ENCODE peak calls at places on chromosomes 3 and 15, in six cellular contexts. One of them, this sample, is unnamed.

GRCh38 chr15:36278219-36278618 is 301.2 kb upstream of the CDIN1 start:
- DNase-seq in fibroblast of lung: peak
- DNase-seq in fibroblast of pulmonary artery: peak
- DNase-seq in neural progenitor cell: peak
- DNase-seq in A549: no peak
- DNase-seq in fibroblast of villous mesenchyme: peak
- DNase-seq in this sample: peak

GRCh38 chr3:173529062-173529711 is 131.6 kb downstream of the NLGN1 start:
- DNase-seq in fibroblast of lung: peak
- DNase-seq in neural progenitor cell: peak
- DNase-seq in fibroblast of pulmonary artery: peak
- DNase-seq in fibroblast of villous mesenchyme: peak
- DNase-seq in A549: no peak
- DNase-seq in this sample: no peak

GRCh38 chr3:189167027-189167766 is 4.6 kb upstream of the TPRG1 start:
- DNase-seq in fibroblast of pulmonary artery: no peak
- DNase-seq in fibroblast of villous mesenchyme: no peak
- DNase-seq in A549: peak
- DNase-seq in fibroblast of lung: no peak
- DNase-seq in neural progenitor cell: no peak
- DNase-seq in this sample: no peak

GRCh38 chr3:129016366-129016724 is 15.2 kb downstream of the EFCC1 start:
- DNase-seq in fibroblast of villous mesenchyme: no peak
- DNase-seq in neural progenitor cell: no peak
- DNase-seq in A549: no peak
- DNase-seq in fibroblast of lung: no peak
- DNase-seq in fibroblast of pulmonary artery: no peak
- DNase-seq in this sample: no peak

GRCh38 chr15:58748040-58748786 is 1.3 kb downstream of the ADAM10 start:
- DNase-seq in fibroblast of pulmonary artery: no peak
- DNase-seq in neural progenitor cell: no peak
- DNase-seq in fibroblast of lung: no peak
- DNase-seq in fibroblast of villous mesenchyme: no peak
- DNase-seq in A549: no peak
- DNase-seq in this sample: peak

GRCh38 chr15:99130314-99130713 is 25.4 kb downstream of the SYNM start:
- DNase-seq in neural progenitor cell: no peak
- DNase-seq in A549: no peak
- DNase-seq in fibroblast of pulmonary artery: no peak
- DNase-seq in fibroblast of villous mesenchyme: no peak
- DNase-seq in fibroblast of lung: no peak
- DNase-seq in this sample: peak

GRCh38 chr3:108296239-108296638 is at the start of gene HHLA2:
- DNase-seq in fibroblast of lung: peak
- DNase-seq in A549: no peak
- DNase-seq in neural progenitor cell: no peak
- DNase-seq in fibroblast of pulmonary artery: no peak
- DNase-seq in fibroblast of villous mesenchyme: no peak
- DNase-seq in this sample: no peak

GRCh38 chr3:170502297-170502696 is 83.6 kb downstream of the SLC7A14 start:
- DNase-seq in neural progenitor cell: no peak
- DNase-seq in fibroblast of pulmonary artery: peak
- DNase-seq in fibroblast of villous mesenchyme: no peak
- DNase-seq in A549: no peak
- DNase-seq in fibroblast of lung: peak
- DNase-seq in this sample: no peak

GRCh38 chr3:37905987-37906674 is 44.5 kb downstream of the CTDSPL start:
- DNase-seq in fibroblast of pulmonary artery: peak
- DNase-seq in fibroblast of lung: peak
- DNase-seq in fibroblast of villous mesenchyme: peak
- DNase-seq in neural progenitor cell: no peak
- DNase-seq in A549: no peak
- DNase-seq in this sample: peak

GRCh38 chr15:70236306-70237103 is 138.8 kb upstream of the TLE3 start:
- DNase-seq in fibroblast of pulmonary artery: peak
- DNase-seq in A549: no peak
- DNase-seq in fibroblast of lung: peak
- DNase-seq in neural progenitor cell: no peak
- DNase-seq in fibroblast of villous mesenchyme: peak
- DNase-seq in this sample: peak

GRCh38 chr3:58021072-58021959 is 13.1 kb downstream of the FLNB start:
- DNase-seq in fibroblast of lung: no peak
- DNase-seq in fibroblast of pulmonary artery: no peak
- DNase-seq in A549: no peak
- DNase-seq in fibroblast of villous mesenchyme: no peak
- DNase-seq in neural progenitor cell: no peak
- DNase-seq in this sample: no peak

GRCh38 chr15:72758195-72758594 is 25.4 kb downstream of the ADPGK start:
- DNase-seq in fibroblast of villous mesenchyme: peak
- DNase-seq in fibroblast of pulmonary artery: peak
- DNase-seq in fibroblast of lung: peak
- DNase-seq in A549: no peak
- DNase-seq in neural progenitor cell: no peak
- DNase-seq in this sample: peak

GRCh38 chr3:54714035-54714434 is 213.8 kb downstream of the LRTM1 start:
- DNase-seq in fibroblast of villous mesenchyme: no peak
- DNase-seq in fibroblast of lung: no peak
- DNase-seq in fibroblast of pulmonary artery: no peak
- DNase-seq in A549: no peak
- DNase-seq in neural progenitor cell: no peak
- DNase-seq in this sample: no peak

DNA sequence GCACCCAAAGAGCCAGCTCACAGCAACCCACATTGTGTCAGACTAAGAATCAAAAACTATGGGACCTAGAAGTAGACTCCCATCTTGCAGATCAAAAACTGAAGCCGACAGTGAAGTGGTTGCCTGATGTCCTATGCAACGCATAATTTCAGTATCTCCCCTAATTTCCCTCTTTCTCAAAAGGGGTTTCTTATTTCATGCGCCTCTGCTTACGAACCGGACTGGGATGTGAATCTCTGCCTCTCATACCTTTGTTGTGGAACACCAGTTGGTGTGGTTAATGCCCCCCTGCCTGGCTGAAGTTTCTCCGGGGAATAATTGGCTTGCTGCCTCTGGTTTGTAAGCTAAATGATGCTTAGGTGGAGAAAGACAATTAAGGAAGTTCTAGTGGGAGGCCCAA is 514 bp upstream of the FAM174B start:
- DNase-seq in A549: no peak
- DNase-seq in neural progenitor cell: peak
- DNase-seq in fibroblast of villous mesenchyme: no peak
- DNase-seq in fibroblast of pulmonary artery: no peak
- DNase-seq in fibroblast of lung: no peak
- DNase-seq in this sample: no peak
- H3K4me3 ChIP-seq in A549: peak
- H3K4me3 ChIP-seq in neural progenitor cell: peak
- H3K4me3 ChIP-seq in fibroblast of villous mesenchyme: no peak
- H3K4me3 ChIP-seq in fibroblast of pulmonary artery: no peak
- H3K4me3 ChIP-seq in fibroblast of lung: peak
- H3K4me3 ChIP-seq in this sample: no peak

GRCh38 chr15:96242761-96243160 is 87.7 kb upstream of the NR2F2 start:
- DNase-seq in fibroblast of pulmonary artery: no peak
- DNase-seq in A549: no peak
- DNase-seq in neural progenitor cell: no peak
- DNase-seq in fibroblast of villous mesenchyme: no peak
- DNase-seq in fibroblast of lung: no peak
- DNase-seq in this sample: no peak
- TF ChIP-seq CTCF in fibroblast of pulmonary artery: no peak
- TF ChIP-seq CTCF in A549: no peak
- TF ChIP-seq CTCF in neural progenitor cell: no peak
- TF ChIP-seq CTCF in fibroblast of villous mesenchyme: no peak
- TF ChIP-seq CTCF in fibroblast of lung: no peak
- TF ChIP-seq CTCF in this sample: no peak

GRCh38 chr3:13276438-13277129 is 143.5 kb downstream of the NUP210 start:
- DNase-seq in fibroblast of villous mesenchyme: no peak
- DNase-seq in fibroblast of lung: no peak
- DNase-seq in fibroblast of pulmonary artery: no peak
- DNase-seq in neural progenitor cell: no peak
- DNase-seq in A549: no peak
- DNase-seq in this sample: no peak
- H3K4me3 ChIP-seq in fibroblast of villous mesenchyme: no peak
- H3K4me3 ChIP-seq in fibroblast of lung: no peak
- H3K4me3 ChIP-seq in fibroblast of pulmonary artery: no peak
- H3K4me3 ChIP-seq in neural progenitor cell: no peak
- H3K4me3 ChIP-seq in A549: no peak
- H3K4me3 ChIP-seq in this sample: no peak

GRCh38 chr3:186220886-186221285 is 112.0 kb upstream of the ETV5 start:
- DNase-seq in neural progenitor cell: peak
- DNase-seq in fibroblast of villous mesenchyme: peak
- DNase-seq in A549: no peak
- DNase-seq in fibroblast of pulmonary artery: no peak
- DNase-seq in fibroblast of lung: no peak
- DNase-seq in this sample: no peak
- TF ChIP-seq CTCF in neural progenitor cell: peak
- TF ChIP-seq CTCF in fibroblast of villous mesenchyme: no peak
- TF ChIP-seq CTCF in A549: no peak
- TF ChIP-seq CTCF in fibroblast of pulmonary artery: no peak
- TF ChIP-seq CTCF in fibroblast of lung: peak
- TF ChIP-seq CTCF in this sample: peak

DNA sequence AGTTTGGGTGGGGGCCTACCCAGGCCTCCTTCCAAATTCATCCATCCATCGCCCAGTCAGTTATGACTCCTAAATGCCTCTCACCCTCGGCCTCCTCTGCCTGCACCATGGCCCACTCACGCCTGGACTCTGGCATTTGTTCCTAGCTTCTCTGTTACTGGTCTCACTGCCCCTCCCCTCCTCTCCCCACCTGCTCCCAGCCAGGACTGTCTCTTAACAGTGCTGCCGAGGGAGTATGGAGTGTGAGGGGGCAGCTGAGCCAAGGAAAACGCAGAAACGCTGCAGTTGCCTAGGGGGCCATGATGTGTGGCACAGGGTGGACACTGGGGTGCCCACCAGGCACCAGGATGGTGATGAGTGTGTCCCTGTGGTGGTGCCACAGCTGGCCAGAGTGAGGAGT is 3.1 kb downstream of the RCCD1 start:
- DNase-seq in neural progenitor cell: no peak
- DNase-seq in fibroblast of pulmonary artery: no peak
- DNase-seq in fibroblast of lung: no peak
- DNase-seq in fibroblast of villous mesenchyme: no peak
- DNase-seq in A549: no peak
- DNase-seq in this sample: no peak
- H3K4me3 ChIP-seq in neural progenitor cell: no peak
- H3K4me3 ChIP-seq in fibroblast of pulmonary artery: no peak
- H3K4me3 ChIP-seq in fibroblast of lung: peak
- H3K4me3 ChIP-seq in fibroblast of villous mesenchyme: peak
- H3K4me3 ChIP-seq in A549: no peak
- H3K4me3 ChIP-seq in this sample: peak

This sample was measured in astrocyte of the spinal cord.